ENCODE peak calls at places on chromosomes 2 and 18, in four cellular contexts. Y, F, S and I are unnamed samples.

GRCh38 chr2:222673883-222674282 is 2.4 kb downstream of the MOGAT1 start:
- DNase-seq in Y (no peak), S (no peak), F (no peak), I (peak)

GRCh38 chr2:239947361-239948045 is 77.6 kb downstream of the NDUFA10 start:
- DNase-seq in Y (no peak), S (no peak), F (no peak), I (peak)

GRCh38 chr2:16287831-16288230 is 347.5 kb downstream of the MYCN start:
- DNase-seq in Y (peak), F (no peak), S (no peak), I (no peak)

GRCh38 chr2:234945339-234945895 is 6.4 kb upstream of the SH3BP4 start:
- DNase-seq in F (no peak), S (no peak), Y (peak), I (no peak)

GRCh38 chr2:105369009-105369408 is 29.8 kb downstream of the FHL2 start:
- DNase-seq in S (no peak), Y (no peak), F (no peak), I (no peak)

GRCh38 chr2:136863468-136863867 is 98.1 kb downstream of the THSD7B start:
- DNase-seq in F (no peak), Y (no peak), S (no peak), I (no peak)

GRCh38 chr2:120109186-120110061 is 96.5 kb downstream of the EPB41L5 start:
- DNase-seq in Y (no peak), F (no peak), S (no peak), I (peak)

GRCh38 chr2:121819846-121820245 is 64.4 kb downstream of the TSN start:
- DNase-seq in F (no peak), S (no peak), Y (no peak), I (no peak)

GRCh38 chr2:106053581-106053980 is 140.5 kb downstream of the UXS1 start:
- DNase-seq in Y (no peak), S (no peak), F (no peak), I (no peak)

GRCh38 chr2:101827246-101827645 is 129.7 kb downstream of the MAP4K4 start:
- DNase-seq in Y (no peak), F (no peak), S (no peak), I (no peak)

GRCh38 chr2:187302619-187303018 is 145.4 kb downstream of the CALCRL start:
- DNase-seq in F (no peak), S (peak), Y (no peak), I (no peak)

GRCh38 chr2:5982217-5982910 is 290.2 kb downstream of the SOX11 start:
- DNase-seq in F (no peak), S (no peak), Y (peak), I (no peak)

GRCh38 chr2:133755515-133756311 is 187.4 kb upstream of the NCKAP5 start:
- DNase-seq in S (no peak), F (no peak), Y (no peak), I (no peak)

GRCh38 chr18:73750052-73750451 is 397.6 kb downstream of the FBXO15 start:
- DNase-seq in S (no peak), Y (no peak), F (no peak), I (no peak)

GRCh38 chr18:45571714-45572113 is 43.6 kb upstream of the SLC14A2 start:
- DNase-seq in S (no peak), Y (no peak), F (no peak), I (no peak)

GRCh38 chr2:144071461-144071860 is 448.5 kb downstream of the ZEB2 start:
- DNase-seq in Y (no peak), F (no peak), S (no peak), I (no peak)
- TF ChIP-seq CTCF in Y (no peak), F (no peak), S (peak), I (no peak)

GRCh38 chr2:233354500-233354924 is 218 bp downstream of the DGKD start:
- DNase-seq in S (no peak), Y (no peak), F (no peak), I (no peak)
- H3K4me3 ChIP-seq in S (peak), Y (peak), F (peak), I (peak)

GRCh38 chr2:226125151-226125550 is 674.5 kb downstream of the IRS1 start:
- DNase-seq in S (no peak), Y (no peak), F (no peak), I (no peak)
- H3K27ac ChIP-seq in S (no peak), Y (no peak), F (no peak), I (no peak)

DNA sequence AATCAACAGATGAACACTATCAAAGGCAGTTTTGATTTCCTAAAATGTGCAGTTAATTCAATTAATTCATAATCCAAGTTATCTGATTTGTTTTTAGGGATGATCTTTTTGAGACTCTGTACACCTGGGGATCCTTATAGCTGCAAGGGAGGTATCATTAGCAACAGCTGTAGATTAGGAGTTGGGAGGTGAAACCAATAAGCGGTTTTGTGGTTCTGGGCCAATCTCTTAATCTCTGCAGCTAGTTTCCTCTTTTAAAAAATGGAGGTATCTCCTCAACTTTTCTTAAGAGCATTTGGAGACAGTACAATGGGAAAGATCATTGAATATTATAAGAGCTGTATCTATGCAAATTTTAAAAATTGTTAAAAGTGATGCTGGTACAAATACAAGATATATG is 126.0 kb downstream of the MC4R start:
- DNase-seq in Y (no peak), F (no peak), S (no peak), I (no peak)
- TF ChIP-seq CTCF in Y (no peak), F (no peak), S (no peak), I (no peak)

GRCh38 chr2:38409136-38409903 is 32.2 kb upstream of the ATL2 start:
- DNase-seq in F (no peak), S (no peak), Y (no peak), I (no peak)
- H3K4me3 ChIP-seq in F (no peak), S (no peak), Y (no peak), I (no peak)